ENCODE peak calls at places on chromosomes 4 and X, in five cellular contexts. Z, E, T, F and B are unnamed samples.

GRCh38 chr4:74682567-74683359 is 111.6 kb downstream of the BTC start:
- DNase-seq in Z (no peak), E (no peak), T (no peak), F (no peak), B (no peak)

GRCh38 chrX:87516716-87517115 is 886 bp upstream of the KLHL4 start:
- DNase-seq in Z (no peak), E (peak), T (no peak), F (no peak), B (peak)

GRCh38 chr4:64721106-64721505 is 311.9 kb upstream of the TECRL start:
- DNase-seq in Z (no peak), E (no peak), T (no peak), F (no peak), B (no peak)

GRCh38 chrX:73922856-73923429 is 359.9 kb downstream of the CHIC1 start:
- DNase-seq in Z (no peak), E (peak), T (no peak), F (no peak), B (peak)

GRCh38 chr4:187302456-187302855 is 578.8 kb upstream of the FAT1 start:
- DNase-seq in Z (no peak), E (no peak), T (no peak), F (no peak), B (no peak)

GRCh38 chrX:68440940-68441339 is 7.6 kb upstream of the OPHN1 start:
- DNase-seq in Z (peak), E (peak), T (peak), F (no peak), B (peak)

GRCh38 chrX:73400136-73400748 is 46.6 kb upstream of the CDX4 start:
- DNase-seq in Z (no peak), E (no peak), T (no peak), F (no peak), B (no peak)

GRCh38 chr4:146368209-146368608 is 153.5 kb downstream of the SLC10A7 start:
- DNase-seq in Z (no peak), E (peak), T (no peak), F (no peak), B (no peak)

GRCh38 chr4:102817021-102817605 is 10.2 kb downstream of the UBE2D3 start:
- DNase-seq in Z (no peak), E (no peak), T (no peak), F (no peak), B (no peak)

GRCh38 chrX:37423864-37424569 is 74.9 kb downstream of the PRRG1 start:
- DNase-seq in Z (no peak), E (no peak), T (no peak), F (no peak), B (no peak)

GRCh38 chr4:102299708-102300107 is 45.6 kb downstream of the SLC39A8 start:
- DNase-seq in Z (no peak), E (peak), T (no peak), F (peak), B (peak)

GRCh38 chrX:41421071-41421729 is 25.9 kb upstream of the NYX start:
- DNase-seq in Z (no peak), E (no peak), T (no peak), F (peak), B (no peak)

GRCh38 chr4:121358473-121358872 is 22.3 kb downstream of the QRFPR start:
- DNase-seq in Z (no peak), E (no peak), T (no peak), F (no peak), B (no peak)

GRCh38 chr4:144599621-144600020 is 46.3 kb upstream of the HHIP start:
- DNase-seq in Z (no peak), E (no peak), T (no peak), F (no peak), B (no peak)